ENCODE peak calls at places on chromosomes 7 and 10, in seven cellular contexts. I, Y, W, X, K, O and J are unnamed samples.

GRCh38 chr10:58555930-58556311 is 43.2 kb downstream of the BICC1 start:
- DNase-seq in I (no peak), Y (no peak), W (no peak), X (no peak), K (no peak), O (no peak), J (no peak)

GRCh38 chr10:101293007-101293723 is 60.8 kb upstream of the BTRC start:
- DNase-seq in I (no peak), Y (no peak), W (no peak), X (no peak), K (no peak), O (no peak), J (no peak)

GRCh38 chr10:86284355-86285105 is 82.1 kb downstream of the GRID1 start:
- DNase-seq in I (no peak), Y (no peak), W (no peak), X (no peak), K (no peak), O (no peak), J (no peak)

GRCh38 chr7:91156326-91156725 is 107.9 kb upstream of the FZD1 start:
- DNase-seq in I (no peak), Y (no peak), W (no peak), X (peak; percentile 10), K (no peak), O (no peak), J (no peak)

GRCh38 chr10:74917481-74918077 is 91.2 kb downstream of the KAT6B start:
- DNase-seq in I (no peak), Y (peak; percentile 61), W (peak; percentile 83), X (no peak), K (peak; percentile 76), O (no peak), J (peak; percentile 76)

GRCh38 chr7:87038993-87039716 is 20.3 kb downstream of the ELAPOR2 start:
- DNase-seq in I (no peak), Y (no peak), W (no peak), X (no peak), K (no peak), O (no peak), J (no peak)

GRCh38 chr7:822692-823276 is 9.5 kb upstream of the SUN1 start:
- DNase-seq in I (no peak), Y (no peak), W (no peak), X (no peak), K (no peak), O (no peak), J (no peak)

GRCh38 chr10:61068471-61068870 is 124.5 kb upstream of the RHOBTB1 start:
- DNase-seq in I (no peak), Y (no peak), W (no peak), X (no peak), K (no peak), O (no peak), J (no peak)

GRCh38 chr10:36111676-36112075 is 469.6 kb upstream of the FZD8 start:
- DNase-seq in I (no peak), Y (no peak), W (no peak), X (no peak), K (no peak), O (no peak), J (no peak)

GRCh38 chr7:20107582-20107981 is 109.6 kb downstream of the MACC1 start:
- DNase-seq in I (no peak), Y (peak; percentile 46), W (no peak), X (peak; percentile 1), K (peak; percentile 9), O (no peak), J (peak; percentile 19)

GRCh38 chr10:82213784-82214183 is 338.8 kb downstream of the NRG3 start:
- DNase-seq in I (peak; percentile 13), Y (no peak), W (no peak), X (no peak), K (no peak), O (no peak), J (no peak)

GRCh38 chr10:119443970-119444660 is 98.4 kb downstream of the RGS10 start:
- DNase-seq in I (no peak), Y (no peak), W (no peak), X (no peak), K (no peak), O (no peak), J (no peak)

GRCh38 chr10:124025638-124026336 is 67.6 kb downstream of the CHST15 start:
- DNase-seq in I (peak; percentile 75), Y (peak; percentile 56), W (no peak), X (no peak), K (peak; percentile 28), O (no peak), J (peak; percentile 32)

GRCh38 chr7:151888079-151888673 is 11.3 kb upstream of the PRKAG2 start:
- DNase-seq in I (no peak), Y (no peak), W (no peak), X (no peak), K (no peak), O (no peak), J (no peak)

GRCh38 chr7:55548295-55548731 is 24.0 kb downstream of the VOPP1 start:
- DNase-seq in I (no peak), Y (no peak), W (no peak), X (no peak), K (no peak), O (no peak), J (no peak)

GRCh38 chr7:1364068-1364905 is 95.0 kb downstream of the MICALL2 start:
- DNase-seq in I (no peak), Y (no peak), W (no peak), X (no peak), K (no peak), O (no peak), J (no peak)

GRCh38 chr7:156607332-156608175 is 33.0 kb upstream of the RNF32 start:
- DNase-seq in I (no peak), Y (peak; percentile 20), W (peak; percentile 4), X (no peak), K (no peak), O (no peak), J (no peak)

GRCh38 chr10:95035343-95036283 is 33.7 kb downstream of the CYP2C8 start:
- DNase-seq in I (no peak), Y (no peak), W (no peak), X (no peak), K (no peak), O (no peak), J (no peak)

GRCh38 chr7:101549734-101550133 is 79.4 kb downstream of the MYL10 start:
- DNase-seq in I (no peak), Y (no peak), W (no peak), X (no peak), K (no peak), O (no peak), J (no peak)

GRCh38 chr7:84238611-84239010 is 44.0 kb upstream of the SEMA3A start:
- DNase-seq in I (no peak), Y (no peak), W (no peak), X (no peak), K (no peak), O (no peak), J (no peak)

GRCh38 chr10:28020993-28021982 is 22.4 kb upstream of the ODAD2 start:
- DNase-seq in I (no peak), Y (no peak), W (no peak), X (no peak), K (peak; percentile 33), O (no peak), J (no peak)

GRCh38 chr10:28014651-28015050 is 15.8 kb upstream of the ODAD2 start:
- DNase-seq in I (no peak), Y (no peak), W (no peak), X (no peak), K (no peak), O (no peak), J (no peak)

GRCh38 chr10:28020080-28020860 is 21.4 kb upstream of the ODAD2 start:
- DNase-seq in I (no peak), Y (no peak), W (no peak), X (peak; percentile 75), K (peak; percentile 41), O (no peak), J (no peak)
- H3K4me3 ChIP-seq in I (no peak overlapping the region), Y (no peak overlapping the region), W (no peak overlapping the region), X (no peak overlapping the region), K (no peak overlapping the region), O (no peak overlapping the region), J (no peak overlapping the region)

GRCh38 chr10:97274828-97275227 is 17.6 kb downstream of the ARHGAP19 start:
- DNase-seq in I (peak; percentile 72), Y (no peak), W (no peak), X (no peak), K (no peak), O (no peak), J (no peak)

GRCh38 chr10:97278491-97278989 is 13.9 kb downstream of the ARHGAP19 start:
- DNase-seq in I (peak; percentile 83), Y (peak; percentile 96), W (peak; percentile 93), X (peak; percentile 88), K (peak; percentile 97), O (no peak), J (peak; percentile 94)

GRCh38 chr10:97280783-97281182 is 11.7 kb downstream of the ARHGAP19 start:
- DNase-seq in I (no peak), Y (no peak), W (no peak), X (no peak), K (no peak), O (no peak), J (no peak)

GRCh38 chr10:97279121-97279815 is 13.2 kb downstream of the ARHGAP19 start:
- DNase-seq in I (no peak), Y (peak; percentile 64), W (peak; percentile 42), X (no peak), K (peak; percentile 77), O (no peak), J (peak; percentile 70)

GRCh38 chr10:97277551-97277950 is 14.9 kb downstream of the ARHGAP19 start:
- DNase-seq in I (peak; percentile 72), Y (no peak), W (no peak), X (no peak), K (no peak), O (no peak), J (no peak)
- TF ChIP-seq CTCF in I (no peak), Y (no peak), W (no peak), X (no peak), K (no peak), O (no peak), J (no peak)

GRCh38 chr7:16668049-16668858 is 22.3 kb downstream of the BZW2 start:
- DNase-seq in I (no peak), Y (peak; percentile 99), W (peak; percentile 100), X (peak; percentile 99), K (peak; percentile 100), O (peak; percentile 79), J (peak; percentile 100)
- H3K4me3 ChIP-seq in I (no peak overlapping the region), Y (no peak overlapping the region), W (no peak overlapping the region), X (no peak overlapping the region), K (no peak overlapping the region), O (no peak overlapping the region), J (no peak overlapping the region)

GRCh38 chr10:13761490-13762091 is 174.8 kb downstream of the PRPF18 start:
- DNase-seq in I (no peak), Y (no peak), W (no peak), X (no peak), K (no peak), O (no peak), J (no peak)

GRCh38 chr10:13759167-13759566 is 172.4 kb downstream of the PRPF18 start:
- DNase-seq in I (no peak), Y (peak; percentile 6), W (peak; percentile 23), X (no peak), K (no peak), O (no peak), J (no peak)

GRCh38 chr10:13758302-13758701 is 171.5 kb downstream of the PRPF18 start:
- DNase-seq in I (no peak), Y (peak; percentile 43), W (peak; percentile 70), X (no peak), K (peak; percentile 40), O (no peak), J (peak; percentile 62)

DNA sequence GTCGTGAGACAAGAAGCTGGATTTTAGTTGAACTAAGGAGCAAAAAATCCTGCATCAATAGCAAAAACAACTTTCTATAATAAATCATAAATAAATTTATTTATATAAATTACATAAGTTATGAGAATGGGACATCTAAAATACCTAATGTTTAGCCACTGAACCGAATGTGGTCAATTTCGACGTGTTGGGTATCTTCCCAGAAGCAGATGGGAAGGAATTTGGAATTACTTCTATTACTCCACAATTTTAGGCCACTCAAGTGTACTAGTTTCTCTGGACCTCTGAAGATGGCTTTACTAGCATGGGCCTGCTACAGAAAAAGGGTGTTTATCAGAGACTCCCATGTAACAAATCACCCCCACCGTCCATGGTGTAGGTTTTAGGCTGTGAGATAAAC is 172.0 kb downstream of the PRPF18 start:
- DNase-seq in I (no peak), Y (no peak), W (no peak), X (no peak), K (no peak), O (no peak), J (no peak)
- TF ChIP-seq CTCF in I (no peak), Y (no peak), W (no peak), X (no peak), K (no peak), O (no peak), J (no peak)